ENCODE peak calls at places on chromosomes 16 and 17, in ten cellular contexts. T, R, O, Y, K, H, E, Q, P and X are unnamed samples.

GRCh38 chr16:49836218-49836617 is 19.7 kb downstream of the ZNF423 start:
- DNase-seq in T (no peak), R (no peak), O (no peak), Y (no peak), K (no peak), H (no peak), E (no peak), Q (no peak), P (no peak), X (no peak)

GRCh38 chr17:59332890-59333377 is 1.5 kb downstream of the YPEL2 start:
- DNase-seq in T (no peak), R (no peak), O (peak; percentile 50), Y (peak; percentile 19), K (no peak), H (peak; percentile 35), E (no peak), Q (no peak), P (peak; percentile 33), X (no peak)

GRCh38 chr16:82136956-82137818 is 32.8 kb downstream of the MPHOSPH6 start:
- DNase-seq in T (no peak), R (no peak), O (no peak), Y (no peak), K (no peak), H (no peak), E (no peak), Q (no peak), P (no peak), X (no peak)

GRCh38 chr17:31433091-31433790 is 41.8 kb downstream of the RAB11FIP4 start:
- DNase-seq in T (peak; percentile 63), R (no peak), O (no peak), Y (no peak), K (peak; percentile 20), H (no peak), E (no peak), Q (no peak), P (no peak), X (peak; percentile 45)

GRCh38 chr17:28457890-28458289 is 15.6 kb upstream of the SLC13A2 start:
- DNase-seq in T (no peak), R (no peak), O (no peak), Y (no peak), K (no peak), H (no peak), E (no peak), Q (no peak), P (no peak), X (no peak)

GRCh38 chr17:51119415-51120356 is 982 bp downstream of the SPAG9 start:
- DNase-seq in T (peak; percentile 85), R (peak; percentile 71), O (peak; percentile 61), Y (peak; percentile 58), K (peak; percentile 2), H (peak; percentile 54), E (no peak), Q (no peak), P (peak; percentile 44), X (peak; percentile 61)

GRCh38 chr16:73289232-73289631 is 241.3 kb upstream of the ZFHX3 start:
- DNase-seq in T (no peak), R (no peak), O (no peak), Y (no peak), K (no peak), H (no peak), E (no peak), Q (no peak), P (no peak), X (peak; percentile 93)

GRCh38 chr17:21108651-21109050 is 18.1 kb upstream of the DHRS7B start:
- DNase-seq in T (no peak), R (no peak), O (no peak), Y (no peak), K (no peak), H (no peak), E (no peak), Q (no peak), P (no peak), X (no peak)

GRCh38 chr17:58398574-58399266 is 18.6 kb downstream of the RNF43 start:
- DNase-seq in T (no peak), R (peak; percentile 12), O (no peak), Y (no peak), K (no peak), H (no peak), E (no peak), Q (no peak), P (no peak), X (no peak)

GRCh38 chr16:3912897-3913296 is 32.4 kb upstream of the CREBBP start:
- DNase-seq in T (no peak), R (no peak), O (no peak), Y (no peak), K (no peak), H (no peak), E (no peak), Q (no peak), P (no peak), X (no peak)

GRCh38 chr16:64544859-64545258 is 577.0 kb downstream of the CDH11 start:
- DNase-seq in T (no peak), R (no peak), O (no peak), Y (no peak), K (no peak), H (no peak), E (no peak), Q (no peak), P (no peak), X (no peak)

GRCh38 chr16:8096211-8096610 is 494.1 kb downstream of the TMEM114 start:
- DNase-seq in T (no peak), R (no peak), O (no peak), Y (no peak), K (no peak), H (no peak), E (no peak), Q (no peak), P (no peak), X (no peak)

GRCh38 chr17:82480345-82480744 is 21.8 kb downstream of the NARF start:
- DNase-seq in T (no peak), R (no peak), O (no peak), Y (no peak), K (no peak), H (no peak), E (no peak), Q (no peak), P (no peak), X (no peak)

GRCh38 chr17:13016881-13017622 is 775 bp downstream of the ELAC2 start:
- DNase-seq in T (no peak), R (no peak), O (no peak), Y (peak; percentile 31), K (no peak), H (no peak), E (no peak), Q (no peak), P (no peak), X (peak; percentile 15)

GRCh38 chr17:19646788-19647696 is 1.5 kb upstream of the ALDH3A2 start:
- DNase-seq in T (no peak), R (peak; percentile 52), O (peak; percentile 80), Y (peak; percentile 81), K (no peak), H (no peak), E (no peak), Q (no peak), P (no peak), X (no peak)

GRCh38 chr17:49260922-49261291 is 30.3 kb upstream of the PHOSPHO1 start:
- DNase-seq in T (no peak), R (no peak), O (no peak), Y (peak; percentile 28), K (no peak), H (no peak), E (no peak), Q (no peak), P (no peak), X (no peak)
- H3K4me3 ChIP-seq in T (peak overlapping the region; percentile 38), R (peak overlapping the region; percentile 72), O (peak overlapping the region; percentile 58), Y (peak overlapping the region; percentile 68), K (peak overlapping the region; percentile 66), H (peak overlapping the region; percentile 62), E (no peak overlapping the region), Q (peak overlapping the region; percentile 74), P (peak overlapping the region; percentile 51), X (no peak overlapping the region)

GRCh38 chr16:1193825-1194581 is 31.1 kb downstream of the TPSG1 start:
- DNase-seq in T (no peak), R (no peak), O (no peak), Y (no peak), K (no peak), H (no peak), E (no peak), Q (no peak), P (no peak), X (no peak)
- TF ChIP-seq CTCF in T (no peak), R (no peak), O (no peak), Y (no peak), K (no peak), H (no peak), E (no peak), Q (no peak), P (no peak), X (no peak)

DNA sequence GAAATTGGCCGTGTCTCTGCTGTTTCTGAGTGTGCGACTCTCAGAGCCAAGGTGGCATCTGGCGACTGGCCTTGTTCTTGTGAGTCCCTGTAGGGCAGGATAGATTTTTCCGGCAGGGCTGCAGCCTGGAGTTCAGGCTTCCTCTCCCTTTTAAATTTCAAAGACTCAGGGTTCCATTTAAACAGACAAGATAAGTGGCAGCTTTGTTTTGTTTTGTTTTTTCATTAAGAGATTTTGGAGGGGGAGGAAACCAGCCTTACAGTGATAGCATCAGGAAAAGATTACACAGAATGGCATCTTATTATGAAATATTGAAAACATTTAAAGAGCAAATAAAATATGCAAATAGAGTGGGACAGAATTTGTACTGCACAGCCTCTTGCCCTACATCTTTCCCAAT is 151.3 kb downstream of the RPTOR start:
- DNase-seq in T (no peak), R (no peak), O (no peak), Y (no peak), K (no peak), H (no peak), E (no peak), Q (no peak), P (no peak), X (no peak)
- H3K4me3 ChIP-seq in T (no peak overlapping the region), R (no peak overlapping the region), O (no peak overlapping the region), Y (no peak overlapping the region), K (no peak overlapping the region), H (no peak overlapping the region), E (no peak overlapping the region), Q (no peak overlapping the region), P (no peak overlapping the region), X (no peak overlapping the region)

GRCh38 chr17:55238197-55238930 is 26.4 kb upstream of the HLF start:
- DNase-seq in T (peak; percentile 98), R (peak; percentile 97), O (peak; percentile 77), Y (peak; percentile 85), K (peak; percentile 58), H (peak; percentile 93), E (peak; percentile 77), Q (peak; percentile 37), P (peak; percentile 92), X (peak; percentile 96)
- TF ChIP-seq CTCF in T (no peak), R (no peak), O (no peak), Y (no peak), K (no peak), H (no peak), E (no peak), Q (peak; percentile 3), P (no peak), X (no peak)

GRCh38 chr16:57091200-57091989 is 988 bp upstream of the CPNE2 start:
- DNase-seq in T (peak; percentile 79), R (peak; percentile 77), O (peak; percentile 60), Y (peak; percentile 21), K (no peak), H (peak; percentile 50), E (no peak), Q (no peak), P (peak; percentile 33), X (no peak)
- H3K4me3 ChIP-seq in T (peak overlapping the region; percentile 62), R (peak overlapping the region; percentile 88), O (peak overlapping the region; percentile 85), Y (peak overlapping the region; percentile 71), K (peak overlapping the region; percentile 49), H (peak overlapping the region; percentile 86), E (peak overlapping the region; percentile 52), Q (peak overlapping the region; percentile 95), P (peak overlapping the region; percentile 90), X (peak overlapping the region; percentile 31)